ENCODE peak calls at places on chromosomes 4 and X, in eight cellular contexts. One of them, this sample, is unnamed.

GRCh38 chrX:122135070-122135469 is 1049.0 kb upstream of the GRIA3 start:
- DNase-seq in cardiac muscle cell: no peak
- DNase-seq in ascending aorta: no peak
- DNase-seq in heart left ventricle: no peak
- DNase-seq in fibroblast of lung: no peak
- DNase-seq in HCT116: no peak
- DNase-seq in left ventricle myocardium inferior: no peak
- DNase-seq in heart right ventricle: no peak
- DNase-seq in this sample: no peak

GRCh38 chr4:15963001-15963451 is at the start of gene FGFBP2:
- DNase-seq in ascending aorta: no peak
- DNase-seq in cardiac muscle cell: peak; percentile 66
- DNase-seq in HCT116: peak; percentile 21
- DNase-seq in heart left ventricle: peak; percentile 20
- DNase-seq in fibroblast of lung: peak; percentile 54
- DNase-seq in left ventricle myocardium inferior: peak; percentile 39
- DNase-seq in heart right ventricle: peak; percentile 30
- DNase-seq in this sample: no peak

GRCh38 chrX:70476934-70477733 is 32.5 kb downstream of the DLG3 start:
- DNase-seq in left ventricle myocardium inferior: no peak
- DNase-seq in fibroblast of lung: peak; percentile 75
- DNase-seq in cardiac muscle cell: peak; percentile 68
- DNase-seq in HCT116: peak; percentile 78
- DNase-seq in heart right ventricle: no peak
- DNase-seq in heart left ventricle: no peak
- DNase-seq in ascending aorta: peak; percentile 66
- DNase-seq in this sample: peak; percentile 52

GRCh38 chrX:41661366-41662095 is 27.2 kb upstream of the GPR34 start:
- DNase-seq in ascending aorta: no peak
- DNase-seq in cardiac muscle cell: peak; percentile 26
- DNase-seq in fibroblast of lung: peak; percentile 66
- DNase-seq in HCT116: no peak
- DNase-seq in heart right ventricle: no peak
- DNase-seq in heart left ventricle: no peak
- DNase-seq in left ventricle myocardium inferior: no peak
- DNase-seq in this sample: no peak

GRCh38 chr4:76981649-76982048 is 32.1 kb downstream of the SEPTIN11 start:
- DNase-seq in cardiac muscle cell: peak; percentile 60
- DNase-seq in heart right ventricle: no peak
- DNase-seq in HCT116: no peak
- DNase-seq in heart left ventricle: no peak
- DNase-seq in fibroblast of lung: no peak
- DNase-seq in left ventricle myocardium inferior: no peak
- DNase-seq in ascending aorta: no peak
- DNase-seq in this sample: no peak

GRCh38 chrX:38929966-38930421 is 128.7 kb downstream of the MID1IP1 start:
- DNase-seq in heart left ventricle: no peak
- DNase-seq in heart right ventricle: no peak
- DNase-seq in fibroblast of lung: peak; percentile 78
- DNase-seq in HCT116: no peak
- DNase-seq in ascending aorta: peak; percentile 81
- DNase-seq in left ventricle myocardium inferior: no peak
- DNase-seq in cardiac muscle cell: no peak
- DNase-seq in this sample: no peak

GRCh38 chr4:149120331-149121014 is 678.3 kb upstream of the NR3C2 start:
- DNase-seq in left ventricle myocardium inferior: no peak
- DNase-seq in heart right ventricle: no peak
- DNase-seq in ascending aorta: no peak
- DNase-seq in heart left ventricle: no peak
- DNase-seq in fibroblast of lung: peak; percentile 35
- DNase-seq in cardiac muscle cell: peak; percentile 6
- DNase-seq in HCT116: no peak
- DNase-seq in this sample: no peak

GRCh38 chr4:43316813-43317212 is 424.3 kb downstream of the GRXCR1 start:
- DNase-seq in heart left ventricle: no peak
- DNase-seq in heart right ventricle: no peak
- DNase-seq in HCT116: no peak
- DNase-seq in fibroblast of lung: peak; percentile 68
- DNase-seq in cardiac muscle cell: no peak
- DNase-seq in left ventricle myocardium inferior: no peak
- DNase-seq in ascending aorta: no peak
- DNase-seq in this sample: no peak

GRCh38 chr4:37584087-37584486 is 102.1 kb downstream of the RELL1 start:
- DNase-seq in HCT116: no peak
- DNase-seq in heart left ventricle: no peak
- DNase-seq in ascending aorta: no peak
- DNase-seq in cardiac muscle cell: no peak
- DNase-seq in left ventricle myocardium inferior: no peak
- DNase-seq in fibroblast of lung: no peak
- DNase-seq in heart right ventricle: no peak
- DNase-seq in this sample: no peak

GRCh38 chrX:67939270-67939669 is 395.4 kb downstream of the AR start:
- DNase-seq in heart right ventricle: no peak
- DNase-seq in left ventricle myocardium inferior: no peak
- DNase-seq in ascending aorta: no peak
- DNase-seq in heart left ventricle: no peak
- DNase-seq in cardiac muscle cell: no peak
- DNase-seq in HCT116: no peak
- DNase-seq in fibroblast of lung: no peak
- DNase-seq in this sample: no peak

GRCh38 chrX:68438575-68438974 is 5.3 kb upstream of the OPHN1 start:
- DNase-seq in left ventricle myocardium inferior: no peak
- DNase-seq in fibroblast of lung: no peak
- DNase-seq in ascending aorta: no peak
- DNase-seq in heart right ventricle: no peak
- DNase-seq in heart left ventricle: no peak
- DNase-seq in cardiac muscle cell: no peak
- DNase-seq in HCT116: no peak
- DNase-seq in this sample: no peak

GRCh38 chr4:162682651-162683050 is 484.0 kb downstream of the NAF1 start:
- DNase-seq in heart right ventricle: no peak
- DNase-seq in HCT116: no peak
- DNase-seq in fibroblast of lung: peak; percentile 55
- DNase-seq in heart left ventricle: no peak
- DNase-seq in left ventricle myocardium inferior: no peak
- DNase-seq in cardiac muscle cell: no peak
- DNase-seq in ascending aorta: no peak
- DNase-seq in this sample: no peak

GRCh38 chrX:154298312-154298711 is 2.7 kb downstream of the TKTL1 start:
- DNase-seq in ascending aorta: no peak
- DNase-seq in heart right ventricle: no peak
- DNase-seq in HCT116: no peak
- DNase-seq in left ventricle myocardium inferior: no peak
- DNase-seq in fibroblast of lung: no peak
- DNase-seq in cardiac muscle cell: no peak
- DNase-seq in heart left ventricle: no peak
- DNase-seq in this sample: no peak

GRCh38 chr4:48173055-48173991 is 39.3 kb upstream of the TXK start:
- DNase-seq in HCT116: peak; percentile 63
- DNase-seq in left ventricle myocardium inferior: no peak
- DNase-seq in cardiac muscle cell: peak; percentile 70
- DNase-seq in ascending aorta: no peak
- DNase-seq in heart right ventricle: no peak
- DNase-seq in heart left ventricle: no peak
- DNase-seq in fibroblast of lung: peak; percentile 52
- DNase-seq in this sample: no peak

GRCh38 chr4:73311428-73311827 is 52.8 kb upstream of the ANKRD17 start:
- DNase-seq in cardiac muscle cell: peak; percentile 56
- DNase-seq in ascending aorta: no peak
- DNase-seq in heart right ventricle: no peak
- DNase-seq in fibroblast of lung: peak; percentile 41
- DNase-seq in left ventricle myocardium inferior: no peak
- DNase-seq in heart left ventricle: no peak
- DNase-seq in HCT116: peak; percentile 8
- DNase-seq in this sample: no peak

GRCh38 chr4:7815562-7815961 is 124.1 kb downstream of the AFAP1 start:
- DNase-seq in left ventricle myocardium inferior: no peak
- DNase-seq in fibroblast of lung: peak; percentile 94
- DNase-seq in ascending aorta: no peak
- DNase-seq in heart left ventricle: no peak
- DNase-seq in cardiac muscle cell: peak; percentile 74
- DNase-seq in heart right ventricle: no peak
- DNase-seq in HCT116: no peak
- DNase-seq in this sample: no peak

GRCh38 chr4:7816771-7817170 is 122.9 kb downstream of the AFAP1 start:
- DNase-seq in heart right ventricle: no peak
- DNase-seq in heart left ventricle: no peak
- DNase-seq in ascending aorta: no peak
- DNase-seq in left ventricle myocardium inferior: no peak
- DNase-seq in cardiac muscle cell: no peak
- DNase-seq in HCT116: no peak
- DNase-seq in fibroblast of lung: no peak
- DNase-seq in this sample: no peak

GRCh38 chr4:7817877-7818675 is 121.6 kb downstream of the AFAP1 start:
- DNase-seq in heart left ventricle: peak; percentile 56
- DNase-seq in cardiac muscle cell: peak; percentile 79
- DNase-seq in fibroblast of lung: peak; percentile 53
- DNase-seq in ascending aorta: no peak
- DNase-seq in heart right ventricle: peak; percentile 63
- DNase-seq in HCT116: no peak
- DNase-seq in left ventricle myocardium inferior: no peak
- DNase-seq in this sample: no peak

GRCh38 chr4:7814451-7814850 is 125.2 kb downstream of the AFAP1 start:
- DNase-seq in left ventricle myocardium inferior: no peak
- DNase-seq in HCT116: no peak
- DNase-seq in cardiac muscle cell: no peak
- DNase-seq in heart left ventricle: no peak
- DNase-seq in heart right ventricle: no peak
- DNase-seq in ascending aorta: no peak
- DNase-seq in fibroblast of lung: no peak
- DNase-seq in this sample: no peak

DNA sequence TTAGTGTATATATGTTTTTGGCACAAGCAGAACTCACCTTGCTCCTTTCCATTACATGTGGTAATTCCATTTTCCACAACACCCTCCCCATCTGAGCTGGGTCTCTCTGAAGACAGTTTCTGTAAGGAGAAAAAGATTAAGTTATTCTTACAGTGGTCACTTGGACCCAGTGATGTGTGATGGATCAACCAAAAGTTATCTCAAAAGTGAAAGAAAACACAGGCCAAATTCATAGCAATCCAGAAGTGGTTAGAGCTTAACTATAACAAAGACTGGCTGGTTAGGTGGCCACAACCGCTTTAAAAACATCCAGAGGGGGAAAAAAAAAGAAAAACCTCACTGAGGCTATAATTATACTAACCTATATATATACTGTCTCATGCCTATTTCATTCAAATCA is 123.7 kb downstream of the AFAP1 start:
- DNase-seq in ascending aorta: no peak
- DNase-seq in cardiac muscle cell: no peak
- DNase-seq in left ventricle myocardium inferior: no peak
- DNase-seq in HCT116: no peak
- DNase-seq in heart left ventricle: no peak
- DNase-seq in fibroblast of lung: peak; percentile 71
- DNase-seq in heart right ventricle: no peak
- DNase-seq in this sample: no peak
- H3K4me1 ChIP-seq in ascending aorta: no peaks in the 10 kb centered on the region
- H3K4me1 ChIP-seq in cardiac muscle cell: peaks cover 38% of the 10 kb centered on the region
- H3K4me1 ChIP-seq in left ventricle myocardium inferior: peaks cover 47% of the 10 kb centered on the region
- H3K4me1 ChIP-seq in HCT116: no peaks in the 10 kb centered on the region
- H3K4me1 ChIP-seq in heart left ventricle: no peaks in the 10 kb centered on the region
- H3K4me1 ChIP-seq in fibroblast of lung: peaks cover 2% of the 10 kb centered on the region
- H3K4me1 ChIP-seq in heart right ventricle: peaks cover 14% of the 10 kb centered on the region
- H3K4me1 ChIP-seq in this sample: no peaks in the 10 kb centered on the region

DNA sequence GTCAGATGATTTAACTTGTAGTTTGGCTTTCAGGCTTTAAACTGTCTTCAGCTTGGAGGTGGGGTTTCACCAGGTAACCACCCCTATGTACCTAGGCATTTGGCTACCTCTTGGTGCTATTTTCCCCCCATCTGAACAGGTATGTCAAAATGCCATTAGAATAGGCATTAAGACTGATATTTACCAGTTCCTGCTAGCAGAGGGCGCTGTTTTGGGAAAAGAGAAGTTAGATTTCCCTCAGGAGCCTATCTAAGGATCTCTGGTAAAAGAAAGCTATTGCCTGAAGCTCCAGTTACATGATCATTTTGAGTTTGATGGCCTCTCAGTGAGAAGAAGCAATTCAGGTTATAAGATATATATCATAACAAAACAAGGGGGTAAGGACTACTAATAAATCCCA is 879.1 kb downstream of the SH3BGRL start:
- DNase-seq in fibroblast of lung: no peak
- DNase-seq in cardiac muscle cell: no peak
- DNase-seq in ascending aorta: no peak
- DNase-seq in heart right ventricle: no peak
- DNase-seq in HCT116: no peak
- DNase-seq in left ventricle myocardium inferior: no peak
- DNase-seq in heart left ventricle: no peak
- DNase-seq in this sample: no peak
- TF ChIP-seq CTCF in fibroblast of lung: no peak
- TF ChIP-seq CTCF in cardiac muscle cell: no peak
- TF ChIP-seq CTCF in ascending aorta: no peak
- TF ChIP-seq CTCF in heart right ventricle: no peak
- TF ChIP-seq CTCF in HCT116: no peak
- TF ChIP-seq CTCF in left ventricle myocardium inferior: no peak
- TF ChIP-seq CTCF in heart left ventricle: no peak
- TF ChIP-seq CTCF in this sample: no peak

GRCh38 chr4:1795304-1796195 is 2.5 kb downstream of the FGFR3 start:
- DNase-seq in left ventricle myocardium inferior: no peak
- DNase-seq in cardiac muscle cell: no peak
- DNase-seq in HCT116: no peak
- DNase-seq in heart left ventricle: no peak
- DNase-seq in ascending aorta: no peak
- DNase-seq in heart right ventricle: no peak
- DNase-seq in fibroblast of lung: no peak
- DNase-seq in this sample: no peak
- H3K4me3 ChIP-seq in left ventricle myocardium inferior: peak overlapping the region; percentile 69
- H3K4me3 ChIP-seq in cardiac muscle cell: peak overlapping the region; percentile 54
- H3K4me3 ChIP-seq in HCT116: peak overlapping the region; percentile 61
- H3K4me3 ChIP-seq in heart left ventricle: peak overlapping the region; percentile 54
- H3K4me3 ChIP-seq in ascending aorta: peak overlapping the region; percentile 55
- H3K4me3 ChIP-seq in heart right ventricle: no peak overlapping the region
- H3K4me3 ChIP-seq in fibroblast of lung: no peak overlapping the region
- H3K4me3 ChIP-seq in this sample: peak overlapping the region; percentile 19

GRCh38 chr4:142697928-142698327 is 148.2 kb downstream of the INPP4B start:
- DNase-seq in heart right ventricle: no peak
- DNase-seq in heart left ventricle: no peak
- DNase-seq in ascending aorta: no peak
- DNase-seq in fibroblast of lung: no peak
- DNase-seq in left ventricle myocardium inferior: no peak
- DNase-seq in cardiac muscle cell: no peak
- DNase-seq in HCT116: no peak
- DNase-seq in this sample: no peak

GRCh38 chr4:142697303-142697702 is 148.8 kb downstream of the INPP4B start:
- DNase-seq in heart right ventricle: no peak
- DNase-seq in cardiac muscle cell: no peak
- DNase-seq in heart left ventricle: no peak
- DNase-seq in ascending aorta: no peak
- DNase-seq in left ventricle myocardium inferior: no peak
- DNase-seq in HCT116: no peak
- DNase-seq in fibroblast of lung: no peak
- DNase-seq in this sample: no peak

GRCh38 chr4:142698541-142698940 is 147.6 kb downstream of the INPP4B start:
- DNase-seq in heart left ventricle: no peak
- DNase-seq in ascending aorta: no peak
- DNase-seq in left ventricle myocardium inferior: no peak
- DNase-seq in fibroblast of lung: no peak
- DNase-seq in cardiac muscle cell: no peak
- DNase-seq in HCT116: no peak
- DNase-seq in heart right ventricle: no peak
- DNase-seq in this sample: no peak

GRCh38 chr4:142701017-142701416 is 145.1 kb downstream of the INPP4B start:
- DNase-seq in HCT116: no peak
- DNase-seq in heart left ventricle: no peak
- DNase-seq in ascending aorta: no peak
- DNase-seq in left ventricle myocardium inferior: no peak
- DNase-seq in cardiac muscle cell: no peak
- DNase-seq in heart right ventricle: no peak
- DNase-seq in fibroblast of lung: no peak
- DNase-seq in this sample: no peak

GRCh38 chr4:142700521-142700920 is 145.6 kb downstream of the INPP4B start:
- DNase-seq in cardiac muscle cell: no peak
- DNase-seq in heart left ventricle: no peak
- DNase-seq in HCT116: no peak
- DNase-seq in ascending aorta: no peak
- DNase-seq in left ventricle myocardium inferior: no peak
- DNase-seq in fibroblast of lung: no peak
- DNase-seq in heart right ventricle: no peak
- DNase-seq in this sample: no peak
- H3K4me1 ChIP-seq in cardiac muscle cell: no peaks in the 10 kb centered on the region
- H3K4me1 ChIP-seq in heart left ventricle: no peaks in the 10 kb centered on the region
- H3K4me1 ChIP-seq in HCT116: no peaks in the 10 kb centered on the region
- H3K4me1 ChIP-seq in ascending aorta: no peaks in the 10 kb centered on the region
- H3K4me1 ChIP-seq in left ventricle myocardium inferior: peaks cover 21% of the 10 kb centered on the region
- H3K4me1 ChIP-seq in fibroblast of lung: no peaks in the 10 kb centered on the region
- H3K4me1 ChIP-seq in heart right ventricle: peaks cover 6% of the 10 kb centered on the region
- H3K4me1 ChIP-seq in this sample: no peaks in the 10 kb centered on the region